ENCODE peak calls at places on chromosomes 1 and 21, in four cellular contexts. U is IMR-90, W is heart left ventricle, D is mammary epithelial cell. S is an unnamed sample. For H3K27me3, the result is how much of the 10 kb centered on the place peaks cover.

GRCh38 chr1:171653796-171654704 is 1.6 kb upstream of the MYOC start:
- DNase-seq in W (no peak), D (no peak), U (peak), S (peak)

GRCh38 chr1:244653439-244654283 is 735 bp downstream of the DESI2 start:
- DNase-seq in D (peak), U (peak), W (no peak), S (no peak)

GRCh38 chr1:223700942-223701637 is 11.2 kb upstream of the CAPN2 start:
- DNase-seq in D (peak), U (peak), W (peak), S (peak)

GRCh38 chr1:19990703-19991102 is 11.3 kb upstream of the PLA2G2A start:
- DNase-seq in U (no peak), W (no peak), D (no peak), S (no peak)

GRCh38 chr1:208170252-208170651 is 73.9 kb downstream of the PLXNA2 start:
- DNase-seq in D (no peak), W (peak), U (no peak), S (no peak)

GRCh38 chr1:43282220-43283195 is 2.9 kb downstream of the C1orf210 start:
- DNase-seq in D (no peak), U (no peak), W (no peak), S (no peak)

GRCh38 chr1:58575831-58576726 is 973 bp downstream of the TACSTD2 start:
- DNase-seq in U (no peak), W (no peak), D (peak), S (no peak)

GRCh38 chr1:224219011-224219611 is 36.1 kb downstream of the DEGS1 start:
- DNase-seq in D (no peak), U (no peak), W (no peak), S (no peak)

GRCh38 chr21:39451332-39452206 is at the start of gene SH3BGR:
- DNase-seq in U (no peak), W (peak), D (peak), S (no peak)

GRCh38 chr1:152007047-152007446 is 13.4 kb upstream of the S100A10 start:
- DNase-seq in U (no peak), D (no peak), W (no peak), S (no peak)
- H3K27me3 ChIP-seq in U (under half), D (under half), W (under half), S (under half)

DNA sequence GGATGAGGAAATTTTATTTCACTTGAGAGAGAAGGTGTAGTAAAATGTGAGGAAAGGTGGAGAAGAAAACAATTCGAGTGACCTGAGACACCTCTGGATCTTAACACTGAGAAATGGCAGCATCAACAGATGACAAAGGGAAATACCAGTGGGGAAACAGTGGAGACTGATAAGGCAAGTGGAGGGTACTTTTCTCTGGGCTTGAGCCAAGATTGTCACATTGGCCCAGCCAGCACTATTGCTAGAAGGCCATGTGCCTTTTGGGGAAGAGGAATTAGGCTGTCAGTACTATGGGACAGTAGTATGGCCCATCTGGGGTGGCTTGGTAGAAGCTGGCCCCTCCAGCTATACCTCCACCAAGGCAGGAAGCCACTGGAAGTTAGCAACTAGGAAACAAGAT is 8.4 kb downstream of the SYPL2 start:
- DNase-seq in W (no peak), D (no peak), U (no peak), S (no peak)
- H3K27me3 ChIP-seq in W (under half), D (under half), U (under half), S (under half)

GRCh38 chr1:160672118-160672517 is 25.3 kb upstream of the SLAMF1 start:
- DNase-seq in U (no peak), D (no peak), W (no peak), S (no peak)

GRCh38 chr1:160672789-160673695 is 26.2 kb upstream of the SLAMF1 start:
- DNase-seq in D (no peak), W (no peak), U (no peak), S (no peak)

GRCh38 chr1:160669802-160670201 is 23.0 kb upstream of the SLAMF1 start:
- DNase-seq in U (no peak), D (no peak), W (no peak), S (no peak)

GRCh38 chr1:160670701-160671100 is 23.9 kb upstream of the SLAMF1 start:
- DNase-seq in D (no peak), W (no peak), U (no peak), S (no peak)

DNA sequence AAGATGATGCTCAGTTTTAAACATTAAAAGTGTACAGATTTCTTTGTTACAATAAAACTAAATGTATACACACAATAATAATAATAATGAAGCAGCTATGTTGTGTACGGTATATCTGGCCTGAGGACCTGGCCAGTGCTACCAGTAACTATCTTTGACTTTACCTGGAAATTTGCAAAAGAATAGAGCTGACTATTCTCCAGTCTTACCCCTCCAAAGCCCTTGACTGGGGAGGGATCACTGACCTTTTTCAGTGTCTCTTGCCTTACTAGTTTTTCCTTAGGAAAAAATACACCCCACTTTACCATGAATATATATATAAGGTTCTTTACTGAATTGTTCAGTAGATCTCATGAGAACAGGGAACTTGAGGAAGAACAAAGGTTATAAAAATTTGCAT is 24.8 kb upstream of the SLAMF1 start:
- DNase-seq in U (no peak), W (no peak), D (no peak), S (no peak)
- H3K27me3 ChIP-seq in U (under half), W (under half), D (under half), S (under half)

GRCh38 chr1:39670689-39671088 is 1.2 kb downstream of the NT5C1A start:
- DNase-seq in D (no peak), U (no peak), W (no peak), S (no peak)
- H3K27me3 ChIP-seq in D (under half), U (half or more), W (under half), S (under half)

GRCh38 chr1:154747841-154748766 is 122.0 kb downstream of the KCNN3 start:
- DNase-seq in D (no peak), U (no peak), W (peak), S (no peak)
- H3K27me3 ChIP-seq in D (under half), U (half or more), W (under half), S (under half)

GRCh38 chr1:85049735-85050166 is 1.5 kb upstream of the MCOLN3 start:
- DNase-seq in D (no peak), U (no peak), W (no peak), S (no peak)

GRCh38 chr1:85047472-85048295 is 616 bp downstream of the MCOLN3 start:
- DNase-seq in D (peak), W (no peak), U (no peak), S (no peak)

GRCh38 chr1:85047144-85047471 is 1.2 kb downstream of the MCOLN3 start:
- DNase-seq in W (no peak), U (no peak), D (no peak), S (no peak)

DNA sequence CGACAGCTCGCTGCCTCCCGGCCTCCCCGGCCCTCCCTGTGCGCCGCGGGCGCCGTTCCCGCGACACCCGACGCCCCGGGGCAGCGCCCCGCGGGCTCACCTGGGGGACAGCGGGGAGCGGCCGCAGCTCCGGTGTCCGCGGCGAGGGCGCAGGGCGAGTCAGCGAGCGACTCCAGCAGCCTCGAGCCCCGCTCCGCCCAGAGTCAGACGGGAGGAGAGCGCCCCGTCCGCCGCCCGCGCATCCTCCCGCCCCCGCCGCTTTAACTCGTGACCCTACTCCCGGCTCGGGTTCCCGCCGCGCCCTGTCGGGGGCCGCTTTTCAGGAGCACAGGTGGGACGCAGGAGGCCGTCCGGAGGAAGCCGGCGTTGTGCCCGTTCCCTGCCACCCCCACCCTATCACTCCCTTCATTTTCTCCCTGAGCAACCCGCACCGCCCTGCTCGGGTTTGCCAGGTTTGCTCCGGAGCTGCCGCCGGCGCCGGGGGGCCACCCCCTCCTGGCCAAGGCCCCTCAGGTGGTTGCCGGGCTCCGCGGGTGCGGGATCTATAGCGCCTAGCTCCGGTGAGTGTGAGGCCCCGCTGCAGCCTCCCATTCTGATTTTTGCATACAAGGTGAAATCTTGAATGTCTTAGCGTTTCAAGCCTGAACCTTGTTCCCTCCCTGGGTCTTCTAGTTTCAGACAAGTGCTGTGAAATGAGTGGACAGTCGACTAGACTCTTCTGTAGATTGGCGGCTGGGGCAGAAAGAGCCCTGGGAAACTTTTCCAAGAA is at the start of gene MCOLN3:
- DNase-seq in U (no peak), D (peak), W (no peak), S (no peak)
- H3K27me3 ChIP-seq in U (half or more), D (under half), W (under half), S (half or more)

GRCh38 chr1:36323636-36324321 is at the start of gene EVA1B:
- DNase-seq in U (peak), D (peak), W (peak), S (peak)

GRCh38 chr1:36322085-36322785 is 1.2 kb downstream of the EVA1B start:
- DNase-seq in W (no peak), D (no peak), U (no peak), S (no peak)

GRCh38 chr1:36326499-36326898 is 3.1 kb upstream of the EVA1B start:
- DNase-seq in U (no peak), D (peak), W (no peak), S (no peak)

GRCh38 chr1:36322786-36323635 is 434 bp downstream of the EVA1B start:
- DNase-seq in D (peak), U (peak), W (peak), S (peak)

DNA sequence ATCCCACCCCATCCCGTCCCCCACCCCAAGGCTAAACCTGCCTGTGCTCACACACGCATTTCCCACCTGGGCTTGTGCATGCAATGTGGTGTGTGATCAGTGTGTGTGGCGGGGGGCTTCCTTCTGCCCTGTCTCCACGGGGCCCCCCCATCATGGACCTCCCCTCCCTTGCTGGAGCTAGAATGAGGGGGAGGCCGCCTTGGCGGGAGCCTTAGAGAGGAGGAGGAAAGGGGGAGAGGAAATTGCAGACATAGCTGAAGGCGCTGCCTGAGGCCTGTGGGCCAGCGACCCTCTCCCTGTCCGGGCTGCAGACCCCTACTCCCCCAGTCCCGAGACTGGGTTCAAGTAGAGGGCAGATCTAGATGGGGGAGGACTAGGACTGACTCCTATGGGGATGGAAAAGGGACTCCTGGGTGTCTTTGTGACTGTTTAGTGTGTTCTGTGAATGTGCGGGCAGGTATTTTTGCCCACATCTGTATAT is 917 bp upstream of the EVA1B start:
- DNase-seq in W (no peak), U (no peak), D (no peak), S (no peak)
- H3K27me3 ChIP-seq in W (under half), U (under half), D (under half), S (under half)